ENCODE peak calls at places on chromosomes 3 and 15, in ten cellular contexts. W is GM10248, M is psoas muscle, P is PC-3, J is Calu3, V is CD14-positive monocyte, D is colonic mucosa, L is HFF-Myc, R is sigmoid colon, Y is fibroblast of lung. I is an unnamed sample.

GRCh38 chr3:63478962-63479660 is 173.4 kb upstream of the SNTN start:
- DNase-seq in W (no peak), M (no peak), P (no peak), J (no peak), V (no peak), D (no peak), L (no peak), R (no peak), Y (no peak), I (no peak)

GRCh38 chr3:46599590-46599989 is 12.7 kb upstream of the FAM240A start:
- DNase-seq in W (no peak), M (no peak), P (no peak), J (no peak), V (no peak), D (no peak), L (no peak), R (no peak), Y (no peak), I (no peak)

GRCh38 chr15:68375716-68376220 is 56.2 kb downstream of the ITGA11 start:
- DNase-seq in W (no peak), M (no peak), P (no peak), J (no peak), V (no peak), D (no peak), L (no peak), R (peak), Y (no peak), I (no peak)

GRCh38 chr3:157282261-157283191 is 122.6 kb upstream of the CCNL1 start:
- DNase-seq in W (no peak), M (peak), P (peak), J (no peak), V (no peak), D (no peak), L (peak), R (peak), Y (peak), I (peak)

GRCh38 chr3:69474186-69474585 is 88.3 kb upstream of the FRMD4B start:
- DNase-seq in W (no peak), M (no peak), P (no peak), J (no peak), V (no peak), D (no peak), L (no peak), R (no peak), Y (no peak), I (no peak)

GRCh38 chr3:58490860-58491501 is 915 bp upstream of the KCTD6 start:
- DNase-seq in W (no peak), M (peak), P (no peak), J (peak), V (no peak), D (peak), L (no peak), R (peak), Y (no peak), I (no peak)

GRCh38 chr3:33139996-33140395 is 26.2 kb downstream of the CRTAP start:
- DNase-seq in W (no peak), M (no peak), P (no peak), J (no peak), V (no peak), D (no peak), L (no peak), R (no peak), Y (no peak), I (no peak)

GRCh38 chr3:134333522-134334181 is 40.6 kb downstream of the AMOTL2 start:
- DNase-seq in W (no peak), M (no peak), P (no peak), J (no peak), V (no peak), D (no peak), L (no peak), R (peak), Y (peak), I (no peak)

GRCh38 chr3:10845839-10846656 is 30.0 kb downstream of the SLC6A11 start:
- DNase-seq in W (peak), M (no peak), P (no peak), J (no peak), V (no peak), D (no peak), L (no peak), R (no peak), Y (no peak), I (no peak)

GRCh38 chr15:89774492-89774891 is 1.6 kb upstream of the MESP2 start:
- DNase-seq in W (no peak), M (no peak), P (no peak), J (no peak), V (no peak), D (no peak), L (no peak), R (no peak), Y (no peak), I (peak)

GRCh38 chr15:70875001-70875782 is 17.0 kb downstream of the THAP10 start:
- DNase-seq in W (no peak), M (no peak), P (peak), J (no peak), V (no peak), D (no peak), L (no peak), R (no peak), Y (peak), I (peak)

GRCh38 chr3:126531051-126531330 is 7.0 kb downstream of the CHST13 start:
- DNase-seq in W (no peak), M (no peak), P (no peak), J (no peak), V (no peak), D (no peak), L (no peak), R (peak), Y (no peak), I (no peak)

GRCh38 chr3:126528800-126529541 is 5.0 kb downstream of the CHST13 start:
- DNase-seq in W (no peak), M (no peak), P (no peak), J (peak), V (peak), D (no peak), L (no peak), R (peak), Y (no peak), I (no peak)

GRCh38 chr3:126528419-126528799 is 4.5 kb downstream of the CHST13 start:
- DNase-seq in W (no peak), M (no peak), P (no peak), J (no peak), V (peak), D (no peak), L (no peak), R (peak), Y (no peak), I (no peak)

GRCh38 chr3:126530171-126531050 is 6.5 kb downstream of the CHST13 start:
- DNase-seq in W (no peak), M (peak), P (no peak), J (no peak), V (peak), D (no peak), L (no peak), R (peak), Y (no peak), I (no peak)

GRCh38 chr3:126529585-126530170 is 5.7 kb downstream of the CHST13 start:
- DNase-seq in W (no peak), M (no peak), P (no peak), J (no peak), V (no peak), D (no peak), L (no peak), R (peak), Y (no peak), I (no peak)
- TF ChIP-seq CTCF in W (no peak), M (no peak), P (no peak), J (no peak), V (no peak), D (no peak), L (no peak), R (no peak), Y (no peak), I (no peak)

GRCh38 chr3:111858641-111859040 is 424 bp upstream of the PHLDB2 start:
- DNase-seq in W (no peak), M (no peak), P (no peak), J (no peak), V (no peak), D (no peak), L (no peak), R (no peak), Y (no peak), I (no peak)

GRCh38 chr3:111861396-111861795 is 2.3 kb downstream of the PHLDB2 start:
- DNase-seq in W (no peak), M (no peak), P (no peak), J (no peak), V (no peak), D (no peak), L (no peak), R (no peak), Y (no peak), I (no peak)

GRCh38 chr3:111859061-111859973 is at the start of gene PHLDB2:
- DNase-seq in W (peak), M (peak), P (peak), J (peak), V (peak), D (peak), L (no peak), R (peak), Y (peak), I (peak)

GRCh38 chr3:111862415-111862814 is 3.4 kb downstream of the PHLDB2 start:
- DNase-seq in W (no peak), M (no peak), P (no peak), J (no peak), V (no peak), D (no peak), L (no peak), R (no peak), Y (no peak), I (no peak)

DNA sequence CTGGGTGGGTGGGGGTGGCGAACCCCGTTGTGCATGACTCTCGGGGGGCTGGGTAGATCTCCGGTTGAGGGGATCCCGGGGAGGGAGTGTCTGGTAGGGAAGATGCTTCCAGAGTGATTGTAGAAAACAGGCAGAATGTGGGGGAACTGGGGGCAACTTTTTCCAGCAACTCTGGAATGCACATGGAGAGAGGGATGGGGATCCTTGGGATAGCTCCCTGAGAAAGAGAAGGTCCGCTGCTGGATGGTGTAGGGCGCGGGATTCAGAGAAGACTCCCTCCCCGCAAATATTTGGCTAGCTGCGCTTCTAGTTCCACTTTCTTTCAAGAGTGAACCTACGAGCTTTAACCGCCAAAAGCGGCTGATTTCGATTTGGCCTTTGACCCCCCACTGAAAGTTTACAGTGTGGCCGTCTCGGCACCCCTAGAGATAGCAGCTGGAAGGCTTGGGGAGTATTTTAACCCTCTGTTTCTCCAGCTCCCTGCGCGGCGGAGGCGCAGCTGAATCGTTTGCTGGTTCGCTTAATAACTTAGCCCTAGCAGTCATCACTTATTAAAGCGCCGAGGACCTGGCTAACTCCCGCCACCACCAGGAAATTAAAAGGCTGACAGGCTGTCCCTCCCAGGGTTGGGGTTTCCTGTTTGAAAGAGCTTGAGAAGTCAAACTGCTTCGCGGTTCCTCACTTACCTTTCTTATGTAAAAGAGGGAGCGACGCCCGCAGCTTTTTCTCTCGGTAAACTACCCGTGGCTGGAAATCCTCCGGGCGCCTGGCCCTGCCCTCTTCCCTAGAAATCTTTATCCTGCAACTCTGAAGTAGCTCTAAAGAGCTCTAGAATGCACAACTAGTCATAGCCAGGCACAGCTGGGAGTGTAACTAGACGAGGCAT is 1.2 kb downstream of the PHLDB2 start:
- DNase-seq in W (peak), M (peak), P (peak), J (peak), V (peak), D (peak), L (peak), R (peak), Y (peak), I (peak)
- TF ChIP-seq CTCF in W (peak), M (peak), P (peak), J (peak), V (no peak), D (peak), L (peak), R (peak), Y (peak), I (peak)

DNA sequence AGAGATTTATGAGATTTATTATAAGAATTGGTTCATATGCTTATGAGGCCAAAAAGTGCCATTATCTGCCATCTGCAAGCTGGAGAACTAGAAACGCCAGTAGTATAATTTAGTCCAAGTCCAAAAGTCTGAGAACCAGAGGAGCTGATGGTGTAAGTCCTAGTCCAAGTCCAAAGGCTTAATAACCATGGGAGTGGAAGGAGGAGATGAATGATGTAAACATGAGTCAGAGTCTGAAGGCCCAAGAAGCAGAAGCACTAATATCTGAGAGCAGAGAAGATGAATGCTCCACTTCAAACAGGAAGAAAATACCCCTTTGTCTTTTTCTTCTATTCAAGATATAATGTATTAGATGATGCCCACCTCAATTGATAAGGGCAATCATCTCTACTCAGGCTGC is 185.7 kb downstream of the CGGBP1 start:
- DNase-seq in W (no peak), M (no peak), P (peak), J (no peak), V (no peak), D (no peak), L (no peak), R (no peak), Y (no peak), I (peak)
- TF ChIP-seq CTCF in W (no peak), M (no peak), P (no peak), J (no peak), V (no peak), D (no peak), L (no peak), R (no peak), Y (no peak), I (no peak)

GRCh38 chr15:99961011-99961441 is 227.8 kb upstream of the LYSMD4 start:
- DNase-seq in W (peak), M (no peak), P (peak), J (no peak), V (no peak), D (peak), L (no peak), R (peak), Y (no peak), I (peak)
- TF ChIP-seq CTCF in W (no peak), M (peak), P (peak), J (no peak), V (no peak), D (no peak), L (no peak), R (no peak), Y (no peak), I (no peak)